ENCODE peak calls at places on chromosomes 4 and X, in six cellular contexts. F, B, P, K, R and Y are unnamed samples.

GRCh38 chrX:40644821-40645358 is 2.5 kb downstream of the CXorf38 start:
- DNase-seq in F (peak), B (peak), P (peak), K (peak), R (peak), Y (peak)

GRCh38 chr4:187387709-187388108 is 607.9 kb upstream of the ZFP42 start:
- DNase-seq in F (no peak), B (no peak), P (peak), K (no peak), R (no peak), Y (no peak)

GRCh38 chrX:133250184-133251080 is 32.3 kb upstream of the TFDP3 start:
- DNase-seq in F (no peak), B (no peak), P (peak), K (no peak), R (no peak), Y (no peak)

GRCh38 chr4:155809835-155810234 is 51.0 kb downstream of the GUCY1B1 start:
- DNase-seq in F (peak), B (peak), P (peak), K (no peak), R (no peak), Y (peak)

GRCh38 chr4:152352215-152352614 is 183.7 kb downstream of the FBXW7 start:
- DNase-seq in F (no peak), B (no peak), P (peak), K (no peak), R (no peak), Y (no peak)

GRCh38 chr4:26687728-26688127 is 103.8 kb downstream of the TBC1D19 start:
- DNase-seq in F (no peak), B (peak), P (peak), K (no peak), R (no peak), Y (peak)

GRCh38 chr4:180909279-180909678 is 1333.9 kb upstream of the TENM3 start:
- DNase-seq in F (no peak), B (no peak), P (peak), K (no peak), R (no peak), Y (peak)

GRCh38 chrX:18793601-18794089 is 86.2 kb downstream of the PPEF1 start:
- DNase-seq in F (peak), B (no peak), P (peak), K (no peak), R (no peak), Y (no peak)

GRCh38 chr4:66000500-66001117 is 330.3 kb upstream of the EPHA5 start:
- DNase-seq in F (no peak), B (no peak), P (no peak), K (no peak), R (no peak), Y (peak)

GRCh38 chrX:135520022-135520552 is 373 bp upstream of the INTS6L start:
- DNase-seq in F (no peak), B (no peak), P (peak), K (no peak), R (no peak), Y (peak)

GRCh38 chrX:154481911-154482601 is 3.0 kb upstream of the LAGE3 start:
- DNase-seq in F (no peak), B (no peak), P (no peak), K (no peak), R (no peak), Y (no peak)

DNA sequence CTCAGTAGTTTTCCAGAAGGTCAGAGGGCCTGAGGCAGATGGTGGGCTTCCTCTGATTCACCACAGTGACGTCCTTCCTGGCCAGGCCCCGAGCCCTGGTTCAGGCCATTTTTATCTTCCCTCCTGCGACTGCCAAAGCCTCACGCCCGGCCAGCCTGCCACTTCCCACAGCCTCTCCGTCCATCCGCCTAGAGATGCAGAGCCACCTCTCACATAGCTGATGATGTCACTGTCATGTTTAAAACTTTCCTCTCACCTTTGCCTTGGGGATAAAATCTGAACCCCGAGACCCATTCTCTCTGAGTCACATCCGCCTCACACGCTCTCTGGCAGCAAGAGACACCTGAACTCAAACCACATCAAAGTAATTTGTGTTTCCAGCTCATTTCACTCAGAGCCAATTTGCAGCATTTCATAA is 175.4 kb downstream of the QDPR start:
- DNase-seq in F (no peak), B (no peak), P (no peak), K (peak), R (peak), Y (no peak)
- H3K4me3 ChIP-seq in F (no peak), B (no peak), P (no peak), K (no peak), R (no peak), Y (no peak)

GRCh38 chrX:136608295-136608933 is 39.5 kb upstream of the CD40LG start:
- DNase-seq in F (peak), B (no peak), P (peak), K (peak), R (peak), Y (peak)
- TF ChIP-seq CTCF in F (peak), B (peak), P (peak), K (peak), R (peak), Y (peak)

GRCh38 chr4:139559095-139559490 is 3.1 kb upstream of the SETD7 start:
- DNase-seq in F (no peak), B (no peak), P (no peak), K (no peak), R (no peak), Y (no peak)

GRCh38 chr4:139562067-139562684 is 6.2 kb upstream of the SETD7 start:
- DNase-seq in F (no peak), B (no peak), P (no peak), K (no peak), R (no peak), Y (no peak)

GRCh38 chr4:139558235-139559094 is 2.4 kb upstream of the SETD7 start:
- DNase-seq in F (no peak), B (no peak), P (no peak), K (no peak), R (no peak), Y (no peak)

GRCh38 chr4:139559692-139560091 is 3.7 kb upstream of the SETD7 start:
- DNase-seq in F (no peak), B (no peak), P (no peak), K (no peak), R (no peak), Y (no peak)

DNA sequence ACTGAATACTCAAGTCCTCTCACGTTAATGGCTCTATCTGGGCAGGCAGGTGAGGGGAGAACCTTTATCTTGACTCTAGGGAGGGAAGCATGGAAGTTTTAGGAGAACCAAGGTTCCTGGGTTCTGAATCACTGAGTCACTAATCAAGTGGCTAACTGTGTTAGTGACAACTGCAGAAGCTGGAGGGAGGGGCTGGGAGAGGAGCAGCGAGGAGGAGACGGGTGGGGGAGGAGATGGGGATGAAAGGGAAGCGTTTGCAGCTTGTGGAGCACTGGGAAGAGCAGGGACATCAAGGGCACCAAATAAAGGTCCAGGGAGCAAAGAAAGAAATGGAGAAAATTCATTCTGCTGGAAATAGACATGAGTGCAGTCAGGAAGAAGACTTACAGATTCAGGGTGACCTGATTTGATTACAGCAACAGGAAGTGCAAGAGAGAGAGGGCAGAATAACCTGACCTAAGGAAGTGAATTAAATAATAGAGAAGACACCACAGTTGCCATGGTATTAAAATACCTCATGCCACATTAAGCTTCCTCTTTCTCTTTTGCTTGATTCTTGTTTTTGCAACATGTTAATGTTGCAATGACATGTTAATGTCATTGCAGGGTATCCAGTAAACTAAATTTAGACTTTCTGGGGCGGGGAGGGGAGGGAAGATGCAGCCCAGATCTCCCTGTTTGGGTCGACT is 4.5 kb upstream of the SETD7 start:
- DNase-seq in F (no peak), B (no peak), P (peak), K (no peak), R (no peak), Y (no peak)
- H3K4me3 ChIP-seq in F (no peak), B (no peak), P (no peak), K (no peak), R (no peak), Y (no peak)

GRCh38 chrX:147602297-147602696 is 309.4 kb upstream of the FMR1 start:
- DNase-seq in F (no peak), B (no peak), P (no peak), K (no peak), R (no peak), Y (no peak)
- TF ChIP-seq CTCF in F (no peak), B (no peak), P (no peak), K (no peak), R (no peak), Y (no peak)

GRCh38 chrX:107826286-107827136 is 845 bp downstream of the MID2 start:
- DNase-seq in F (peak), B (no peak), P (peak), K (peak), R (peak), Y (peak)
- H3K4me3 ChIP-seq in F (no peak), B (peak), P (peak), K (peak), R (peak), Y (peak)

DNA sequence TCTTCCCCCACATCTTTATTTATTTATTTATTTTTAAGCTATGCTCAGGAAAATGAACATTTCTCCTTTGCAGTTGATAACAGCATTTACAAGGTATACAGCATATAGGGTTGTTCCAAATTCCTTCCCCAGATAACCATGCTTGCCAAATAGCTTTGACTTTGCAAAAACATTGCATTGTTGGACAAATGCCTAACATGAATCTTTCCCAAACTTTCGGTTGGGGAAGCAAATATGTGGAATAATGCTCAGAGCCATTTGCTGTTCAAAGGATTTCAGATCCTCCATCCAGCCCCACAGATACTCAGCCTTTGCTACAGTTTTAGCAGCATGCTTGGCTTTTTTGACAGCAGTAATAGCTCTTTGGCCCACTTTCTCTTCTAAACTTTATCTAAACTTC is 127.2 kb upstream of the AGA start:
- DNase-seq in F (no peak), B (no peak), P (peak), K (no peak), R (no peak), Y (peak)
- TF ChIP-seq CTCF in F (no peak), B (no peak), P (no peak), K (no peak), R (no peak), Y (no peak)

GRCh38 chr4:118835896-118836762 is at the start of gene SEC24D:
- DNase-seq in F (peak), B (peak), P (peak), K (peak), R (peak), Y (peak)

GRCh38 chr4:118836763-118837507 is 1.0 kb upstream of the SEC24D start:
- DNase-seq in F (peak), B (no peak), P (no peak), K (no peak), R (no peak), Y (no peak)

GRCh38 chr4:118833192-118833820 is 2.6 kb downstream of the SEC24D start:
- DNase-seq in F (no peak), B (no peak), P (no peak), K (no peak), R (no peak), Y (no peak)

GRCh38 chr4:118834960-118835895 is 698 bp downstream of the SEC24D start:
- DNase-seq in F (peak), B (peak), P (peak), K (peak), R (peak), Y (peak)

GRCh38 chr4:118834070-118834469 is 1.9 kb downstream of the SEC24D start:
- DNase-seq in F (no peak), B (no peak), P (peak), K (no peak), R (no peak), Y (no peak)
- H3K4me3 ChIP-seq in F (no peak), B (peak), P (peak), K (peak), R (peak), Y (peak)